ENCODE peak calls at places on chromosomes 12 and 14, in six cellular contexts. L is glutamatergic neuron, O is type B pancreatic cell, W is SW 1271, R is A549, Y is NCI-H1417 treated with DMSO at 0.1 percent for 48 hours. J is an unnamed sample.

GRCh38 chr12:12899530-12900380 is 8.4 kb downstream of the GPRC5A start:
- DNase-seq in R (no peak), Y (no peak), L (no peak), O (no peak), W (peak), J (no peak)

GRCh38 chr14:23316300-23316699 is 5.0 kb upstream of the PABPN1 start:
- DNase-seq in L (no peak), O (no peak), Y (no peak), W (no peak), R (no peak), J (no peak)

GRCh38 chr14:61524211-61524806 is 171.0 kb upstream of the HIF1A start:
- DNase-seq in L (no peak), R (no peak), O (no peak), W (no peak), Y (no peak), J (no peak)

GRCh38 chr14:96905825-96906224 is 108.6 kb downstream of the VRK1 start:
- DNase-seq in L (no peak), W (no peak), Y (no peak), R (no peak), O (no peak), J (no peak)

GRCh38 chr12:123971770-123972447 is 722 bp downstream of the CCDC92 start:
- DNase-seq in L (peak), R (peak), W (no peak), O (no peak), Y (peak), J (no peak)

GRCh38 chr12:94848966-94849365 is 154.5 kb downstream of the NDUFA12 start:
- DNase-seq in W (no peak), O (no peak), R (no peak), Y (no peak), L (no peak), J (no peak)

GRCh38 chr12:109987615-109988014 is 8.6 kb downstream of the GIT2 start:
- DNase-seq in Y (no peak), L (no peak), W (no peak), O (no peak), R (no peak), J (no peak)

GRCh38 chr14:88879016-88879415 is 54.6 kb downstream of the TTC8 start:
- DNase-seq in L (no peak), O (no peak), W (no peak), Y (no peak), R (no peak), J (no peak)

GRCh38 chr14:88667555-88668273 is 104.9 kb downstream of the ZC3H14 start:
- DNase-seq in Y (peak), O (no peak), W (peak), R (peak), L (peak), J (no peak)

GRCh38 chr12:68891141-68891540 is 41.8 kb downstream of the CPM start:
- DNase-seq in R (no peak), O (no peak), L (no peak), W (no peak), Y (no peak), J (no peak)